ENCODE peak calls at places on chromosomes 2 and 18, in eight cellular contexts. B is fibroblast of pulmonary artery, J is right lobe of liver, F is lower leg skin, T is coronary artery, L is AG10803, A is ovary, C is upper lobe of right lung. R is an unnamed sample.

GRCh38 chr2:217279571-217279970 is 419.7 kb upstream of the TNP1 start:
- DNase-seq in F (peak), C (no peak), J (no peak), L (peak), A (no peak), B (peak), T (no peak), R (no peak)

GRCh38 chr2:229695971-229696370 is 18.4 kb downstream of the DNER start:
- DNase-seq in F (no peak), J (no peak), A (no peak), B (no peak), T (no peak), L (no peak), C (no peak), R (no peak)

GRCh38 chr2:160703648-160704585 is 210.3 kb upstream of the RBMS1 start:
- DNase-seq in J (no peak), L (peak), C (no peak), T (no peak), F (no peak), A (no peak), B (no peak), R (no peak)

GRCh38 chr18:35406666-35407065 is 29.5 kb upstream of the ZNF396 start:
- DNase-seq in A (no peak), T (no peak), L (no peak), B (no peak), F (no peak), C (no peak), J (no peak), R (no peak)

GRCh38 chr2:38466849-38467767 is 90.0 kb upstream of the ATL2 start:
- DNase-seq in J (no peak), C (no peak), B (peak), F (no peak), L (no peak), A (no peak), T (no peak), R (no peak)

GRCh38 chr2:7037340-7038333 is 120.4 kb downstream of the RNF144A start:
- DNase-seq in J (peak), F (no peak), L (peak), C (peak), T (no peak), A (peak), B (peak), R (peak)

GRCh38 chr2:76498387-76498786 is 787.7 kb upstream of the GCFC2 start:
- DNase-seq in A (no peak), C (no peak), J (no peak), T (no peak), B (no peak), L (no peak), F (no peak), R (no peak)

GRCh38 chr2:119323459-119323858 is 43.2 kb downstream of the C2orf76 start:
- DNase-seq in F (no peak), J (no peak), A (no peak), L (no peak), C (no peak), B (no peak), T (no peak), R (no peak)

GRCh38 chr18:13611616-13612110 is 114.7 kb downstream of the FAM210A start:
- DNase-seq in T (no peak), J (no peak), C (no peak), B (peak), A (peak), F (no peak), L (peak), R (peak)

GRCh38 chr2:44083054-44083453 is 85.6 kb upstream of the PPM1B start:
- DNase-seq in A (no peak), L (no peak), T (no peak), C (no peak), F (no peak), B (no peak), J (no peak), R (peak)

GRCh38 chr18:48340502-48340901 is 68.7 kb downstream of the ZBTB7C start:
- DNase-seq in L (no peak), F (no peak), T (no peak), A (no peak), J (no peak), B (no peak), C (no peak), R (no peak)

GRCh38 chr18:2414235-2414634 is 157.1 kb downstream of the METTL4 start:
- DNase-seq in T (no peak), A (no peak), L (no peak), B (no peak), F (no peak), J (no peak), C (no peak), R (no peak)

GRCh38 chr2:70705160-70705850 is 62.7 kb downstream of the ADD2 start:
- DNase-seq in T (peak), F (no peak), C (no peak), B (no peak), L (no peak), A (no peak), J (no peak), R (no peak)

GRCh38 chr2:54638103-54638502 is 85.4 kb upstream of the EML6 start:
- DNase-seq in J (no peak), T (no peak), B (no peak), A (no peak), L (no peak), F (no peak), C (no peak), R (no peak)

GRCh38 chr2:106363788-106364187 is 104.4 kb downstream of the RGPD3 start:
- DNase-seq in F (no peak), A (no peak), J (no peak), B (no peak), C (no peak), T (no peak), L (no peak), R (no peak)

GRCh38 chr2:38549851-38550250 is 52.9 kb downstream of the HNRNPLL start:
- DNase-seq in C (no peak), T (no peak), J (no peak), B (no peak), L (no peak), F (no peak), A (no peak), R (no peak)

GRCh38 chr2:12412898-12413305 is 303.8 kb upstream of the TRIB2 start:
- DNase-seq in A (no peak), J (no peak), B (peak), C (no peak), T (no peak), F (no peak), L (no peak), R (no peak)

GRCh38 chr2:3643371-3644245 is 14.4 kb upstream of the ALLC start:
- DNase-seq in C (peak), F (no peak), A (peak), J (no peak), L (no peak), T (peak), B (no peak), R (peak)

GRCh38 chr2:98333922-98334321 is 12.3 kb upstream of the CNGA3 start:
- DNase-seq in A (no peak), J (no peak), L (no peak), F (no peak), B (peak), C (no peak), T (no peak), R (no peak)

GRCh38 chr2:58293056-58293455 is 51.9 kb upstream of the FANCL start:
- DNase-seq in J (no peak), A (no peak), F (no peak), L (no peak), B (no peak), T (no peak), C (no peak), R (no peak)

GRCh38 chr18:23356915-23357421 is 96.1 kb upstream of the RIOK3 start:
- DNase-seq in F (no peak), J (no peak), C (no peak), L (peak), B (peak), T (no peak), A (no peak), R (no peak)

GRCh38 chr2:40487592-40487991 is 35.7 kb upstream of the SLC8A1 start:
- DNase-seq in T (no peak), L (peak), F (no peak), C (no peak), B (peak), J (no peak), A (no peak), R (no peak)

GRCh38 chr2:171778515-171778914 is 91.2 kb downstream of the DYNC1I2 start:
- DNase-seq in C (no peak), F (no peak), L (no peak), T (no peak), B (no peak), A (no peak), J (no peak), R (no peak)

GRCh38 chr2:126657636-126658315 is 1.8 kb downstream of the GYPC start:
- DNase-seq in A (peak), L (peak), J (peak), F (peak), C (peak), T (peak), B (peak), R (no peak)

GRCh38 chr18:63511285-63511684 is 30.9 kb upstream of the SERPINB12 start:
- DNase-seq in A (no peak), F (no peak), L (peak), B (peak), J (no peak), T (no peak), C (no peak), R (no peak)

GRCh38 chr18:57533399-57533884 is 53.1 kb downstream of the FECH start:
- DNase-seq in T (no peak), L (no peak), A (no peak), B (no peak), F (no peak), J (peak), C (no peak), R (no peak)

GRCh38 chr2:152510636-152511035 is 175.7 kb downstream of the FMNL2 start:
- DNase-seq in J (no peak), F (no peak), T (no peak), A (no peak), C (no peak), B (no peak), L (no peak), R (no peak)

GRCh38 chr2:96888082-96889011 is 18.5 kb upstream of the SEMA4C start:
- DNase-seq in C (peak), A (no peak), L (no peak), T (no peak), J (no peak), B (no peak), F (peak), R (peak)

GRCh38 chr2:72340665-72341064 is 193.0 kb upstream of the CYP26B1 start:
- DNase-seq in C (no peak), J (no peak), T (no peak), F (peak), A (no peak), L (peak), B (no peak), R (no peak)

GRCh38 chr18:3440340-3440739 is 9.6 kb upstream of the TGIF1 start:
- DNase-seq in B (no peak), F (no peak), A (no peak), J (no peak), T (no peak), L (no peak), C (no peak), R (no peak)

GRCh38 chr18:73777356-73778051 is 370.1 kb downstream of the FBXO15 start:
- DNase-seq in C (no peak), A (no peak), J (no peak), L (peak), T (no peak), B (peak), F (no peak), R (no peak)

GRCh38 chr2:29382486-29382885 is 267.3 kb downstream of the CLIP4 start:
- DNase-seq in C (no peak), J (no peak), L (no peak), A (no peak), T (no peak), B (no peak), F (no peak), R (no peak)

GRCh38 chr2:120148229-120148628 is 75.0 kb downstream of the TMEM185B start:
- DNase-seq in F (no peak), A (no peak), J (no peak), L (no peak), C (no peak), B (no peak), T (no peak), R (no peak)

GRCh38 chr2:197998702-197999101 is 194.3 kb downstream of the PLCL1 start:
- DNase-seq in C (no peak), B (no peak), T (no peak), J (no peak), L (no peak), A (no peak), F (no peak), R (no peak)

GRCh38 chr2:177148477-177149154 is 64.0 kb upstream of the HNRNPA3 start:
- DNase-seq in B (peak), F (no peak), A (peak), J (peak), T (peak), C (peak), L (peak), R (peak)

GRCh38 chr2:177143444-177143843 is 69.2 kb upstream of the HNRNPA3 start:
- DNase-seq in A (no peak), C (no peak), T (no peak), J (no peak), L (peak), B (peak), F (no peak), R (no peak)

GRCh38 chr2:177147834-177148233 is 64.8 kb upstream of the HNRNPA3 start:
- DNase-seq in F (no peak), J (no peak), L (no peak), C (no peak), B (no peak), A (no peak), T (no peak), R (no peak)

GRCh38 chr2:177149155-177149503 is 63.5 kb upstream of the HNRNPA3 start:
- DNase-seq in T (no peak), J (no peak), L (no peak), F (no peak), A (no peak), B (no peak), C (no peak), R (no peak)

GRCh38 chr2:177147093-177147694 is 65.4 kb upstream of the HNRNPA3 start:
- DNase-seq in J (no peak), B (peak), F (no peak), A (no peak), L (peak), C (no peak), T (no peak), R (no peak)
- TF ChIP-seq CTCF in J (peak), B (peak), F (no peak), A (peak), L (peak), C (peak), T (peak), R (peak)

GRCh38 chr2:148813603-148814065 is 61.4 kb upstream of the KIF5C start:
- DNase-seq in A (no peak), L (no peak), B (no peak), J (no peak), T (no peak), C (no peak), F (no peak), R (no peak)
- H3K4me3 ChIP-seq in A (no peak), L (no peak), B (no peak), J (no peak), T (no peak), C (no peak), F (no peak), R (no peak)

GRCh38 chr2:68281988-68282387 is 29.7 kb upstream of the PPP3R1 start:
- DNase-seq in A (no peak), C (no peak), L (no peak), J (no peak), T (no peak), F (no peak), B (no peak), R (no peak)

GRCh38 chr2:68280846-68281245 is 28.5 kb upstream of the PPP3R1 start:
- DNase-seq in A (no peak), F (no peak), J (no peak), L (no peak), C (no peak), B (no peak), T (no peak), R (no peak)

GRCh38 chr2:68280316-68280715 is 28.0 kb upstream of the PPP3R1 start:
- DNase-seq in T (no peak), J (no peak), L (no peak), A (no peak), F (no peak), C (no peak), B (no peak), R (no peak)

GRCh38 chr2:68278169-68278568 is 25.8 kb upstream of the PPP3R1 start:
- DNase-seq in A (no peak), B (no peak), C (no peak), T (no peak), F (no peak), L (no peak), J (no peak), R (no peak)

DNA sequence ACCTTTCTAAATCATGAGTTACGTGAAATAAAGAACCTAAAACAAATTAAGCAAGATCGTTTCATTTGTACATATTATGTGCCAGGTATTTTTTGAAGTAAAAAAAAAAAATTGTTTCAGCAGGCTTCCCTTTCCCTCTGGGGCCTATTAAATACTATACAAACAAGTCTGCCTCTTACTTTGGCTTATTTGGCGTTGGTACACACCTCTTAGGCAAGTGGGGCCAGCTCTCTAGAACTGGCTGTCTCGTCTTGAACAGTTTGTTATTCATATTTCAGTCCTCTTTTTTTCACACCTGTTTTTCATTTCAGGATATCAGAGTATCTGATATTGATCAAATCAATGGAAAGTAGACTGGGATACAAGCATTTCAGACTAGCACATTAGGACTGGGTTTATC is 27.4 kb upstream of the PPP3R1 start:
- DNase-seq in F (no peak), A (no peak), C (no peak), L (no peak), J (no peak), B (no peak), T (no peak), R (no peak)
- TF ChIP-seq CTCF in F (no peak), A (no peak), C (no peak), L (no peak), J (no peak), B (no peak), T (no peak), R (no peak)

DNA sequence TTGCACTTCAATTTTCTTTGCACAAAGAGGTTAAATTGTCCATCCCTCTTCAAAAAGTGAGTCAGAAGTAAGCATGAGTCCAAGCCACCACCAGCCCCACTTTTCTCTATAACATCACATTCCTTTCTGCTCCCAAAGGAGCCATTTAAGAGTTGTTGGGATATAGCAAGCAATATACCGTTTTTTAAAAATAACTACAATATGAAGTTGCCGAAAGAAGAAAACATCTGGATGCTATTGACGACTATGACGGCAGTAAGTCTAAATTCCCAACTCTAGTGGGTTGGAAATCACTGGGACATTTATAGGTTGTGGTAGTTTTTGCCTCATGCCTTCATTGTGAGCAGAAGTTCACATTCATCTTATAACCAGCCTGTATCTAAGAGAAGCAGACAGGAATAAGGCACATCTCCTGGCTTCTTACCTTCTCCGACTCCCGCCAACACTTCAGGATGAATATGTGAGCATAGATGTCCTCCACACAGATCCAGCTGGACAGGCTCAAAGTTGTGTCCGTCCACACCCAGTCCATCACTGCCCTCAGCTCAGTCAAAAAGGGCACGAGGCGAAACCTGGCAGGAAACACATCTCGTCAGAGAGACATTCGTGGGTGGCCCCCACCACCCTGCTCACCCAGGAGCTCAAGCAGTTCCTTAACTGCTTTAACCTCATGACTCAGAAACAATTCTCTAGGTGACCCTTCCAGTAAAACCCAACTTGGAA is 163.6 kb downstream of the NAPG start:
- DNase-seq in F (no peak), B (peak), T (no peak), J (no peak), L (peak), C (no peak), A (no peak), R (no peak)
- H3K4me3 ChIP-seq in F (no peak), B (no peak), T (no peak), J (no peak), L (no peak), C (no peak), A (no peak), R (no peak)

GRCh38 chr2:42875880-42876279 is 83.5 kb upstream of the HAAO start:
- DNase-seq in F (no peak), C (no peak), L (no peak), T (peak), J (no peak), A (no peak), B (no peak), R (no peak)

GRCh38 chr2:42877532-42877931 is 85.1 kb upstream of the HAAO start:
- DNase-seq in J (no peak), A (no peak), L (no peak), T (no peak), C (no peak), B (peak), F (no peak), R (no peak)

GRCh38 chr2:42874838-42875801 is 82.7 kb upstream of the HAAO start:
- DNase-seq in C (no peak), F (no peak), T (peak), L (no peak), J (no peak), B (peak), A (peak), R (no peak)

GRCh38 chr2:42877936-42878335 is 85.6 kb upstream of the HAAO start:
- DNase-seq in B (no peak), F (no peak), C (no peak), T (peak), J (no peak), A (no peak), L (no peak), R (no peak)

GRCh38 chr2:42876280-42876840 is 84.0 kb upstream of the HAAO start:
- DNase-seq in F (no peak), A (no peak), C (no peak), B (no peak), J (no peak), L (peak), T (no peak), R (no peak)
- TF ChIP-seq CTCF in F (no peak), A (no peak), C (no peak), B (no peak), J (no peak), L (no peak), T (no peak), R (no peak)

DNA sequence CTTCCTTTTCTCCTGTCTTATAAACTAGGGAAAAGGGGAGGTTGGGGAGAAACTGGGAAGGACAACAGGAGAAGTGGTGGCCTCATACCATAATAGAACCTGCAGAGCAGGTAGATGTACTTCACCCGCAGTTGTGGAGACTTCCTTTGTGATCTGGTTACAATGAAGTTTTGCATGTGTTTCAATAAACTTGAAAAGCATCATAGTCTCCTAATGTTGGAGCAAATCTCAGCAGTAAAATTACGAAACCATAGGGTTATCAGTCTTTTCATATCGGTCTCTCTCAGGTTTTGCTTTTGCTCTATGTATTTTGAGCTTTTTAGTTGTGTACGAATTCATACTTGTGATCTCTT is 30.5 kb downstream of the ANO7 start:
- DNase-seq in F (no peak), B (no peak), T (no peak), J (no peak), C (no peak), A (no peak), L (no peak), R (no peak)
- H3K4me3 ChIP-seq in F (no peak), B (peak), T (peak), J (peak), C (peak), A (peak), L (peak), R (peak)

R was measured in dorsolateral prefrontal cortex.